ENCODE peak calls at places on chromosomes 3 and 15, in eight cellular contexts. One of them, this sample, is unnamed.

GRCh38 chr3:55362206-55362960 is 124.7 kb downstream of the WNT5A start:
- DNase-seq in nephron progenitor cell: no peak
- DNase-seq in hepatocyte: no peak
- DNase-seq in endothelial cell: no peak
- DNase-seq in A549: no peak
- DNase-seq in foreskin fibroblast: peak
- DNase-seq in esophagus squamous epithelium: no peak
- DNase-seq in mesothelial cell of epicardium: no peak
- DNase-seq in this sample: no peak

GRCh38 chr3:38348903-38349302 is 2.3 kb downstream of the XYLB start:
- DNase-seq in nephron progenitor cell: no peak
- DNase-seq in hepatocyte: no peak
- DNase-seq in endothelial cell: no peak
- DNase-seq in A549: no peak
- DNase-seq in foreskin fibroblast: peak
- DNase-seq in esophagus squamous epithelium: no peak
- DNase-seq in mesothelial cell of epicardium: no peak
- DNase-seq in this sample: no peak

GRCh38 chr3:4060064-4060463 is 243.1 kb upstream of the SETMAR start:
- DNase-seq in nephron progenitor cell: no peak
- DNase-seq in hepatocyte: no peak
- DNase-seq in endothelial cell: no peak
- DNase-seq in A549: no peak
- DNase-seq in foreskin fibroblast: no peak
- DNase-seq in esophagus squamous epithelium: no peak
- DNase-seq in mesothelial cell of epicardium: no peak
- DNase-seq in this sample: no peak

GRCh38 chr3:182716114-182716688 is 77.1 kb upstream of the ATP11B start:
- DNase-seq in nephron progenitor cell: no peak
- DNase-seq in hepatocyte: peak
- DNase-seq in endothelial cell: no peak
- DNase-seq in A549: no peak
- DNase-seq in foreskin fibroblast: no peak
- DNase-seq in esophagus squamous epithelium: no peak
- DNase-seq in mesothelial cell of epicardium: no peak
- DNase-seq in this sample: no peak

GRCh38 chr3:46965151-46965550 is 11.4 kb downstream of the CCDC12 start:
- DNase-seq in nephron progenitor cell: no peak
- DNase-seq in hepatocyte: no peak
- DNase-seq in endothelial cell: no peak
- DNase-seq in A549: no peak
- DNase-seq in foreskin fibroblast: no peak
- DNase-seq in esophagus squamous epithelium: no peak
- DNase-seq in mesothelial cell of epicardium: no peak
- DNase-seq in this sample: peak

GRCh38 chr3:137998643-137999042 is 11.3 kb upstream of the CLDN18 start:
- DNase-seq in nephron progenitor cell: no peak
- DNase-seq in hepatocyte: no peak
- DNase-seq in endothelial cell: no peak
- DNase-seq in A549: no peak
- DNase-seq in foreskin fibroblast: no peak
- DNase-seq in esophagus squamous epithelium: no peak
- DNase-seq in mesothelial cell of epicardium: no peak
- DNase-seq in this sample: no peak

GRCh38 chr3:105364113-105364512 is 2.6 kb upstream of the ALCAM start:
- DNase-seq in nephron progenitor cell: no peak
- DNase-seq in hepatocyte: no peak
- DNase-seq in endothelial cell: no peak
- DNase-seq in A549: no peak
- DNase-seq in foreskin fibroblast: peak
- DNase-seq in esophagus squamous epithelium: no peak
- DNase-seq in mesothelial cell of epicardium: no peak
- DNase-seq in this sample: no peak

GRCh38 chr3:59273976-59274375 is 224.2 kb upstream of the CFAP20DC start:
- DNase-seq in nephron progenitor cell: no peak
- DNase-seq in hepatocyte: no peak
- DNase-seq in endothelial cell: no peak
- DNase-seq in A549: no peak
- DNase-seq in foreskin fibroblast: no peak
- DNase-seq in esophagus squamous epithelium: no peak
- DNase-seq in mesothelial cell of epicardium: no peak
- DNase-seq in this sample: no peak

GRCh38 chr3:15051531-15051930 is 13.6 kb downstream of the MRPS25 start:
- DNase-seq in nephron progenitor cell: peak
- DNase-seq in hepatocyte: peak
- DNase-seq in endothelial cell: peak
- DNase-seq in A549: peak
- DNase-seq in foreskin fibroblast: peak
- DNase-seq in esophagus squamous epithelium: no peak
- DNase-seq in mesothelial cell of epicardium: no peak
- DNase-seq in this sample: peak

GRCh38 chr3:42735021-42735420 is 32.4 kb upstream of the HHATL start:
- DNase-seq in nephron progenitor cell: no peak
- DNase-seq in hepatocyte: no peak
- DNase-seq in endothelial cell: no peak
- DNase-seq in A549: no peak
- DNase-seq in foreskin fibroblast: no peak
- DNase-seq in esophagus squamous epithelium: no peak
- DNase-seq in mesothelial cell of epicardium: no peak
- DNase-seq in this sample: no peak

GRCh38 chr15:22844421-22845288 is 6.2 kb downstream of the NIPA2 start:
- DNase-seq in nephron progenitor cell: peak
- DNase-seq in hepatocyte: no peak
- DNase-seq in endothelial cell: no peak
- DNase-seq in A549: no peak
- DNase-seq in foreskin fibroblast: no peak
- DNase-seq in esophagus squamous epithelium: no peak
- DNase-seq in mesothelial cell of epicardium: no peak
- DNase-seq in this sample: no peak

GRCh38 chr15:28886431-28887343 is 913 bp downstream of the APBA2 start:
- DNase-seq in nephron progenitor cell: no peak
- DNase-seq in hepatocyte: no peak
- DNase-seq in endothelial cell: no peak
- DNase-seq in A549: no peak
- DNase-seq in foreskin fibroblast: peak
- DNase-seq in esophagus squamous epithelium: no peak
- DNase-seq in mesothelial cell of epicardium: no peak
- DNase-seq in this sample: no peak

GRCh38 chr15:28884151-28884940 is 1.4 kb upstream of the APBA2 start:
- DNase-seq in nephron progenitor cell: no peak
- DNase-seq in hepatocyte: no peak
- DNase-seq in endothelial cell: no peak
- DNase-seq in A549: no peak
- DNase-seq in foreskin fibroblast: no peak
- DNase-seq in esophagus squamous epithelium: no peak
- DNase-seq in mesothelial cell of epicardium: no peak
- DNase-seq in this sample: no peak

GRCh38 chr15:28885289-28885629 is 515 bp upstream of the APBA2 start:
- DNase-seq in nephron progenitor cell: no peak
- DNase-seq in hepatocyte: no peak
- DNase-seq in endothelial cell: no peak
- DNase-seq in A549: no peak
- DNase-seq in foreskin fibroblast: peak
- DNase-seq in esophagus squamous epithelium: no peak
- DNase-seq in mesothelial cell of epicardium: no peak
- DNase-seq in this sample: no peak

GRCh38 chr15:28887344-28888174 is 1.8 kb downstream of the APBA2 start:
- DNase-seq in nephron progenitor cell: no peak
- DNase-seq in hepatocyte: no peak
- DNase-seq in endothelial cell: no peak
- DNase-seq in A549: no peak
- DNase-seq in foreskin fibroblast: peak
- DNase-seq in esophagus squamous epithelium: no peak
- DNase-seq in mesothelial cell of epicardium: no peak
- DNase-seq in this sample: no peak

GRCh38 chr15:28885630-28886430 is at the start of gene APBA2:
- DNase-seq in nephron progenitor cell: peak
- DNase-seq in hepatocyte: peak
- DNase-seq in endothelial cell: peak
- DNase-seq in A549: peak
- DNase-seq in foreskin fibroblast: peak
- DNase-seq in esophagus squamous epithelium: no peak
- DNase-seq in mesothelial cell of epicardium: no peak
- DNase-seq in this sample: peak
- TF ChIP-seq CTCF in nephron progenitor cell: no peak
- TF ChIP-seq CTCF in hepatocyte: no peak
- TF ChIP-seq CTCF in endothelial cell: no peak
- TF ChIP-seq CTCF in A549: peak
- TF ChIP-seq CTCF in foreskin fibroblast: no peak
- TF ChIP-seq CTCF in esophagus squamous epithelium: no peak
- TF ChIP-seq CTCF in mesothelial cell of epicardium: no peak
- TF ChIP-seq CTCF in this sample: no peak

DNA sequence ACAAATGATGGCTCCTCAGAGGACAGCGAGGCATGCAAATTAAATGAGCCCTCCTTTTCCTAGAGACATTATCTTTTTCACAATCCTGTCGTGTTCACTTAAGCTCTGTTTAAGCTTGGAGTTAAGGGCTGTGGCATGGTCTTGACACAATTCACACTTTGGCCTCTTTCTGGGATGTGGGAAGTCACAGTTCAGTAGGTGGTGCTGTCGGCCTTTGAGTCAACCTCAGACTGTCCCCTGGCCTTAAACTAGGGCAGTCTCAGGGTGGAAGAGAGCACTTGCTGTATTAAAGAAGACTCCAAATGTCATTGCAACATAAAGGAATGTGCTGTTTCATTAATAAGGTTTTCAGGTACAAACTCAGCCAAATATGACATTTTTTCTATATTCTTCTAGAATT is 351.0 kb downstream of the MCTP2 start:
- DNase-seq in nephron progenitor cell: peak
- DNase-seq in hepatocyte: peak
- DNase-seq in endothelial cell: peak
- DNase-seq in A549: no peak
- DNase-seq in foreskin fibroblast: no peak
- DNase-seq in esophagus squamous epithelium: no peak
- DNase-seq in mesothelial cell of epicardium: no peak
- DNase-seq in this sample: peak
- TF ChIP-seq CTCF in nephron progenitor cell: peak
- TF ChIP-seq CTCF in hepatocyte: peak
- TF ChIP-seq CTCF in endothelial cell: no peak
- TF ChIP-seq CTCF in A549: no peak
- TF ChIP-seq CTCF in foreskin fibroblast: no peak
- TF ChIP-seq CTCF in esophagus squamous epithelium: no peak
- TF ChIP-seq CTCF in mesothelial cell of epicardium: no peak
- TF ChIP-seq CTCF in this sample: peak

GRCh38 chr3:45210308-45211038 is 15.6 kb downstream of the TMEM158 start:
- DNase-seq in nephron progenitor cell: peak
- DNase-seq in hepatocyte: peak
- DNase-seq in endothelial cell: peak
- DNase-seq in A549: peak
- DNase-seq in foreskin fibroblast: peak
- DNase-seq in esophagus squamous epithelium: no peak
- DNase-seq in mesothelial cell of epicardium: peak
- DNase-seq in this sample: peak
- TF ChIP-seq CTCF in nephron progenitor cell: peak
- TF ChIP-seq CTCF in hepatocyte: peak
- TF ChIP-seq CTCF in endothelial cell: peak
- TF ChIP-seq CTCF in A549: peak
- TF ChIP-seq CTCF in foreskin fibroblast: peak
- TF ChIP-seq CTCF in esophagus squamous epithelium: peak
- TF ChIP-seq CTCF in mesothelial cell of epicardium: peak
- TF ChIP-seq CTCF in this sample: peak

DNA sequence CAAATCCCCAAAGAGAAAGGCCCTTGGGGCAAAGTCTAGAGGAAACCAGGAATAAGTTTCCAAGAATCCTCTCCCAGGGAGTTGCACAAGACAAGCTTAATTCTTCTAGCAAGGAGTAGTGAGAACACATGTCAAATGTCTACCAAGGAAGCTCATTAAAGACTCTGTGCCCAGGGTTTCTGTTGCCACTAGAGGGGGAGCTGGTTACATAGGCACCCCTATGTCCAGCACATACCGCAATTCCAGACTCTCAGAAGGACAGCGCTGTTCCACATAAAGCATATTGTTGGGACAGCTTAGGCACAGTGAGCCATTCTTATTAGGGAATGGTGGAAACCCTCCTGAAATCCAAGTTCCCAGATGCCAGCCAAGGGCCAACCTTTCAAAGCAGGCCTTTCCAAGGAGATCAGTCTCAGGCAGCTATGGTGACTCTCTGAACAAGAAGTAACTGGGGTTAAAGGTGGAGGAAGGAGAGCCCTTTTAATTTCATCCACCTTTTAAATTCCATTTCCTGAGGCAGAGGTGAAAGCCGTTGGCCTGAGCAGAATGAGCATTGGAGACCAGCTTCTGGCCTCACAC is 194.1 kb downstream of the UACA start:
- DNase-seq in nephron progenitor cell: no peak
- DNase-seq in hepatocyte: peak
- DNase-seq in endothelial cell: no peak
- DNase-seq in A549: peak
- DNase-seq in foreskin fibroblast: peak
- DNase-seq in esophagus squamous epithelium: no peak
- DNase-seq in mesothelial cell of epicardium: no peak
- DNase-seq in this sample: no peak
- TF ChIP-seq CTCF in nephron progenitor cell: peak
- TF ChIP-seq CTCF in hepatocyte: peak
- TF ChIP-seq CTCF in endothelial cell: peak
- TF ChIP-seq CTCF in A549: peak
- TF ChIP-seq CTCF in foreskin fibroblast: peak
- TF ChIP-seq CTCF in esophagus squamous epithelium: peak
- TF ChIP-seq CTCF in mesothelial cell of epicardium: no peak
- TF ChIP-seq CTCF in this sample: no peak

GRCh38 chr3:127452321-127452821 is 138.2 kb downstream of the TPRA1 start:
- DNase-seq in nephron progenitor cell: no peak
- DNase-seq in hepatocyte: no peak
- DNase-seq in endothelial cell: no peak
- DNase-seq in A549: no peak
- DNase-seq in foreskin fibroblast: no peak
- DNase-seq in esophagus squamous epithelium: no peak
- DNase-seq in mesothelial cell of epicardium: peak
- DNase-seq in this sample: no peak
- TF ChIP-seq CTCF in nephron progenitor cell: no peak
- TF ChIP-seq CTCF in hepatocyte: no peak
- TF ChIP-seq CTCF in endothelial cell: no peak
- TF ChIP-seq CTCF in A549: no peak
- TF ChIP-seq CTCF in foreskin fibroblast: no peak
- TF ChIP-seq CTCF in esophagus squamous epithelium: no peak
- TF ChIP-seq CTCF in mesothelial cell of epicardium: no peak
- TF ChIP-seq CTCF in this sample: no peak

DNA sequence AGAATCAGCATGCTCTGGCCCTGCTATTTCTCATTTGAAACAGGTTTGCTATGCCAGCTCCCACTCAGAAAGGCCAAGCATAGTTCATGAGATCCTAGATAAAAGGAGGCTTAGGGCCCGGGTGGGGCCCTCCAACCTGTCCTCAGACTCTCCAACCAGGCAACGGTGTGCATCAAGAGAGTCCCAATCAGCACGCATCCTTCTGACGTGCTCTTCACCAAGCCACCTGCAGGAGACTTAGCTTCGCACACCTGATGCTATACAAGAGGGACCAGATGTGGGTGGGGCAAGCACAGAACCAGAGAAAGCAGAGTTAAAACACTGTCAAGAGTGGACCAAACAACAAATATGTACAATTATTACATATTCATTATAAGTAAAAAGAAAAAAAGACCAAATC is 17.3 kb downstream of the STIMATE start:
- DNase-seq in nephron progenitor cell: no peak
- DNase-seq in hepatocyte: no peak
- DNase-seq in endothelial cell: no peak
- DNase-seq in A549: no peak
- DNase-seq in foreskin fibroblast: no peak
- DNase-seq in esophagus squamous epithelium: no peak
- DNase-seq in mesothelial cell of epicardium: no peak
- DNase-seq in this sample: no peak
- TF ChIP-seq CTCF in nephron progenitor cell: no peak
- TF ChIP-seq CTCF in hepatocyte: no peak
- TF ChIP-seq CTCF in endothelial cell: no peak
- TF ChIP-seq CTCF in A549: no peak
- TF ChIP-seq CTCF in foreskin fibroblast: no peak
- TF ChIP-seq CTCF in esophagus squamous epithelium: no peak
- TF ChIP-seq CTCF in mesothelial cell of epicardium: no peak
- TF ChIP-seq CTCF in this sample: no peak

This sample was measured in activated CD8-positive, alpha-beta T cell treated with anti-CD3 and anti-CD28 coated beads for 36 hours.